ENCODE peak calls at places on chromosomes 1 and 21, in six cellular contexts. J is A549, C is H1, V is WTC11, E is K562, R is HepG2. D is an unnamed sample.

GRCh38 chr1:180937012-180937372 is 24.3 kb downstream of the KIAA1614 start:
- DNase-seq in J (no peak), V (no peak), R (no peak), E (no peak), C (no peak), D (no peak)

GRCh38 chr1:214002060-214002459 is 14.3 kb downstream of the PROX1 start:
- DNase-seq in R (no peak), E (no peak), V (no peak), C (no peak), J (no peak), D (peak; percentile 19)

GRCh38 chr1:76292418-76293184 is 218.1 kb downstream of the ST6GALNAC3 start:
- DNase-seq in C (no peak), R (no peak), J (no peak), V (no peak), E (no peak), D (no peak)

GRCh38 chr1:152110365-152110859 is 4.8 kb downstream of the TCHH start:
- DNase-seq in C (peak; percentile 69), E (no peak), V (peak; percentile 37), R (no peak), J (peak; percentile 21), D (peak; percentile 49)

GRCh38 chr21:41883582-41883981 is 4.4 kb upstream of the PRDM15 start:
- DNase-seq in V (no peak), C (no peak), J (no peak), E (no peak), R (no peak), D (no peak)

GRCh38 chr1:231233735-231234417 is 7.1 kb upstream of the GNPAT start:
- DNase-seq in J (no peak), R (peak; percentile 98), E (no peak), C (no peak), V (no peak), D (no peak)

GRCh38 chr1:30916296-30916695 is 7.7 kb upstream of the SDC3 start:
- DNase-seq in V (peak; percentile 1), J (no peak), E (no peak), R (no peak), C (no peak), D (no peak)

GRCh38 chr1:109927908-109928307 is 17.3 kb downstream of the CSF1 start:
- DNase-seq in V (no peak), R (no peak), C (no peak), E (no peak), J (no peak), D (peak; percentile 62)

GRCh38 chr1:117093091-117093534 is 28.4 kb downstream of the TRIM45 start:
- DNase-seq in C (no peak), R (no peak), E (peak; percentile 35), V (no peak), J (no peak), D (peak; percentile 96)

GRCh38 chr1:95017775-95018174 is 55.0 kb downstream of the ALG14 start:
- DNase-seq in J (no peak), E (no peak), V (no peak), C (no peak), R (no peak), D (no peak)

GRCh38 chr1:118960567-118961136 is 27.5 kb downstream of the TBX15 start:
- DNase-seq in E (no peak), R (peak; percentile 100), V (no peak), C (no peak), J (peak; percentile 28), D (no peak)

GRCh38 chr1:163202833-163203451 is at the start of gene RGS5:
- DNase-seq in V (peak; percentile 38), E (no peak), J (no peak), R (no peak), C (peak; percentile 61), D (peak; percentile 78)

GRCh38 chr1:232915212-232915611 is 35.2 kb upstream of the NTPCR start:
- DNase-seq in E (no peak), J (no peak), C (no peak), R (no peak), V (no peak), D (no peak)

GRCh38 chr1:93613895-93614294 is 67.7 kb downstream of the BCAR3 start:
- DNase-seq in J (no peak), E (no peak), R (no peak), V (no peak), C (no peak), D (no peak)

GRCh38 chr1:201673912-201674311 is 135.0 kb downstream of the NAV1 start:
- DNase-seq in V (no peak), C (no peak), E (no peak), R (no peak), J (no peak), D (no peak)

GRCh38 chr1:49728377-49728776 is 295.4 kb downstream of the AGBL4 start:
- DNase-seq in E (no peak), V (no peak), C (no peak), R (no peak), J (no peak), D (no peak)

GRCh38 chr1:203112451-203112850 is 15.1 kb upstream of the ADORA1 start:
- DNase-seq in J (no peak), C (no peak), R (no peak), V (no peak), E (no peak), D (no peak)
- TF ChIP-seq JUN in J (no peak), C (no peak), R (no peak), V (no peak), E (no peak), D (no peak)

DNA sequence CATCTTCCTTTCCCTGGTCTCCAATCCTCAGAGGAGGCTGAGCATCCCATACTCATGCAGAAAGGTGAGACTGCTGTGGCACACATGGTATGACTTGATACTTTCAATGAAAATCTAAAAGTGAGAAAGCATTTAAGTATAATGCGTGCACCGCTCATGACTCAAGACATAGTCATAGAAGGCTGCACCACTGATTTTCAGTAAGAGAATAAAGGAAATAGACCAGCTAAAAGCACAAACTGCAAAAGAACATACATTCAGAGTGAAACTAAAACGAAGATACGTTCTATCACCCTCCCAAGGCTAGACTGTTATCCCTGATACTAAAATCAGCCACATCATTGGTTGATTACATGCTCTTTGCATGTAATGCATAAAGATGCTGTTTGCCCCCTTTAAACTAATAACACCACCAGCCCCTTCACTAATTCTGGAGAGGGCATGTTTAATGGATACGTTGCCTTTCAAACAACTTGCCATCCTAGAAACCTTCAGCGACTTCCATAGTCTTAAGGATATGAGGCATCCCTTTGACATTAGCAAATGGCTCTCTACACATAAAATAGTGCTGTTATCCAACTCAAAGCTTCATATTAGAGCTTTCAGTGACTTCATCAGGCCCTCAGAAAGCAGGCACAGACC is 2.1 kb downstream of the PLD5 start:
- DNase-seq in R (no peak), C (no peak), V (no peak), J (no peak), E (no peak), D (no peak)
- TF ChIP-seq JUN in R (no peak), C (no peak), V (no peak), J (no peak), E (no peak), D (no peak)

DNA sequence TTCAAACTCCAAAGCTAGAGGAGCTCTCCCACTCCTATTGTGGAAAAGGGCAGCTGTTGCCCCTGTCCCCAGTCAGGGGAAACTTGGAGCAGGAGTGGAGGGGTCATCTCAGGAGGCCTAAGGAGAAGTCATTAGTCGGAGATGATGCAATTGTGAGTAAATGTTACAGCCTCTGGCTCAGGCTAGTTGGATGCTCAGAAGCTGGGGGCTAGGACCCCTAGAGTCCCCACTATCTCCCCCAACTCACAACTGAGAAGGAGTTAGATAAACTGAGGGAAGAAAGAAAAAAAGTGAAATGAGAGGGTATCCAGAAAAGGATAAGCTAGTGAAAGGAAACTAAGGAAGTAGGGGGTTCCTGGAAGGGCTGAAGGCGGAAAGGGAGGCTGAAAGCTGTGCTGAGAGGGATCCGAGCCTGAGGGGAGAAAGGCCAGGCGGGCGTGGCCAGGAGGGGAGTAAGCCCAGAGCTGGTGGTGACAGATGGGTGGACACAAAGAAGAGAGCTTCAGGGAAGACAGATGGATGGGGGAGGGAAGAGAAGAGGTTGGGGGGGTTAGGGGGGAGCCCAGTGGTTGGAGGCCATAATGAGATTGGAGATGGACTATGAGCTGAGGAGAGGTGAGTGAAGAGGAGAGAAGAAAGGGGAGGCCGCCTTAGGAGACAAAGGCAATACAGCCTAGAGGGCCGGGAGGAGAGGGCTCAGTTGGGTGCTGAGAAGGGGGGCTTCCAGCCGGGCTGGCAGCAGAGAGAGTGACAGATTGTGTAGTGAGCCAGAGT is 4.5 kb upstream of the NHLH1 start:
- DNase-seq in J (no peak), R (no peak), C (no peak), V (peak; percentile 45), E (peak; percentile 77), D (no peak)
- TF ChIP-seq JUN in J (no peak), R (no peak), C (no peak), V (no peak), E (peak; percentile 80), D (no peak)

DNA sequence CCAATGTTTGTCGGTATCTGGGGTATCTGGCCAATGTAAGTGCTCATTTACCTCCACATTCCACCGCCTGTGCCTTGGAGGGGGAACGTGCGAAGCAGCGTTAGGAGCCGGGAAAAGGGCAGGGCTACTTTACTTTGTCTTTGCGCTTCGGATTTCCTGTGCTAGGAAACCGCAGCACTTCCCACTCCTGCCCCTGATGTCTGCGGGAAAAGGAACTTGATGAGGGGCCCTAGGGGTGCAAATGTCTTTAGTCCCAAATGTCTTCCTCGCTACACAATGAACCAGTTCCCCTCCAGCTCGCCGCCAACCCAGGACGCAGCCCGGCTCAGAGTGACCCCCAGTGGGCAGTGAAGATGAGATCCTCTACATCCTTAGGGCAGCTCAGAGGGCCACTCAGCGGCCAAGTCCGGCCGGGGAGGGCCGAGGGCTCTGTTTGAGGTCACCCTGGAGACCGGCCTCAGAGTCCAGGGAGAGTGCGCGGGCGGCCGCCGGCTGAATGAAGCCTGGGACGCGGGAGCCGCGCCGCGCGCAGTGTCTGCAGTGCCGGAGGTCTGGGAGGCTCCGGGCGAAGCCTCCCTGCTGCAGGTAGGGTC is at the start of gene DYNLT5:
- DNase-seq in C (peak; percentile 79), V (peak; percentile 74), R (no peak), E (no peak), J (no peak), D (peak; percentile 72)
- TF ChIP-seq JUN in C (no peak), V (no peak), R (no peak), E (no peak), J (no peak), D (no peak)